ENCODE peak calls at places on chromosome 10, in eight cellular contexts. One of them, this sample, is unnamed.

GRCh38 chr10:9091515-9092093 is 1037.1 kb downstream of the GATA3 start:
- DNase-seq in AG09319: no peak
- DNase-seq in lower lobe of right lung: no peak
- DNase-seq in BJ: no peak
- DNase-seq in fibroblast of the aortic adventitia: no peak
- DNase-seq in caudate nucleus: no peak
- DNase-seq in NCI-H1694 treated with DMSO at 0.1 percent for 48 hours: no peak
- DNase-seq in GM23248: no peak
- DNase-seq in this sample: no peak

GRCh38 chr10:6164271-6165095 is 38.2 kb upstream of the PFKFB3 start:
- DNase-seq in AG09319: no peak
- DNase-seq in lower lobe of right lung: no peak
- DNase-seq in BJ: no peak
- DNase-seq in fibroblast of the aortic adventitia: no peak
- DNase-seq in caudate nucleus: no peak
- DNase-seq in NCI-H1694 treated with DMSO at 0.1 percent for 48 hours: no peak
- DNase-seq in GM23248: peak
- DNase-seq in this sample: no peak

GRCh38 chr10:124032982-124033886 is 60.2 kb downstream of the CHST15 start:
- DNase-seq in AG09319: no peak
- DNase-seq in lower lobe of right lung: no peak
- DNase-seq in BJ: no peak
- DNase-seq in fibroblast of the aortic adventitia: peak
- DNase-seq in caudate nucleus: no peak
- DNase-seq in NCI-H1694 treated with DMSO at 0.1 percent for 48 hours: no peak
- DNase-seq in GM23248: peak
- DNase-seq in this sample: no peak

GRCh38 chr10:108789911-108790310 is 1133.4 kb downstream of the XPNPEP1 start:
- DNase-seq in AG09319: no peak
- DNase-seq in lower lobe of right lung: no peak
- DNase-seq in BJ: no peak
- DNase-seq in fibroblast of the aortic adventitia: peak
- DNase-seq in caudate nucleus: no peak
- DNase-seq in NCI-H1694 treated with DMSO at 0.1 percent for 48 hours: no peak
- DNase-seq in GM23248: peak
- DNase-seq in this sample: no peak

GRCh38 chr10:21355591-21356011 is 169.9 kb downstream of the SKIDA1 start:
- DNase-seq in AG09319: no peak
- DNase-seq in lower lobe of right lung: no peak
- DNase-seq in BJ: no peak
- DNase-seq in fibroblast of the aortic adventitia: peak
- DNase-seq in caudate nucleus: no peak
- DNase-seq in NCI-H1694 treated with DMSO at 0.1 percent for 48 hours: no peak
- DNase-seq in GM23248: peak
- DNase-seq in this sample: no peak

GRCh38 chr10:25178411-25178810 is 3.6 kb downstream of the GPR158 start:
- DNase-seq in AG09319: no peak
- DNase-seq in lower lobe of right lung: no peak
- DNase-seq in BJ: no peak
- DNase-seq in fibroblast of the aortic adventitia: no peak
- DNase-seq in caudate nucleus: no peak
- DNase-seq in NCI-H1694 treated with DMSO at 0.1 percent for 48 hours: no peak
- DNase-seq in GM23248: no peak
- DNase-seq in this sample: no peak

GRCh38 chr10:100837300-100837699 is 75.5 kb upstream of the SLF2 start:
- DNase-seq in AG09319: no peak
- DNase-seq in lower lobe of right lung: no peak
- DNase-seq in BJ: no peak
- DNase-seq in fibroblast of the aortic adventitia: no peak
- DNase-seq in caudate nucleus: no peak
- DNase-seq in NCI-H1694 treated with DMSO at 0.1 percent for 48 hours: no peak
- DNase-seq in GM23248: no peak
- DNase-seq in this sample: no peak

GRCh38 chr10:26486304-26486703 is 48.2 kb downstream of the APBB1IP start:
- DNase-seq in AG09319: peak
- DNase-seq in lower lobe of right lung: no peak
- DNase-seq in BJ: peak
- DNase-seq in fibroblast of the aortic adventitia: peak
- DNase-seq in caudate nucleus: no peak
- DNase-seq in NCI-H1694 treated with DMSO at 0.1 percent for 48 hours: no peak
- DNase-seq in GM23248: peak
- DNase-seq in this sample: no peak

GRCh38 chr10:86195521-86195920 is 171.1 kb downstream of the GRID1 start:
- DNase-seq in AG09319: no peak
- DNase-seq in lower lobe of right lung: no peak
- DNase-seq in BJ: no peak
- DNase-seq in fibroblast of the aortic adventitia: no peak
- DNase-seq in caudate nucleus: no peak
- DNase-seq in NCI-H1694 treated with DMSO at 0.1 percent for 48 hours: no peak
- DNase-seq in GM23248: no peak
- DNase-seq in this sample: peak

GRCh38 chr10:77012811-77013500 is 624.7 kb downstream of the KCNMA1 start:
- DNase-seq in AG09319: no peak
- DNase-seq in lower lobe of right lung: no peak
- DNase-seq in BJ: no peak
- DNase-seq in fibroblast of the aortic adventitia: peak
- DNase-seq in caudate nucleus: no peak
- DNase-seq in NCI-H1694 treated with DMSO at 0.1 percent for 48 hours: no peak
- DNase-seq in GM23248: no peak
- DNase-seq in this sample: no peak

GRCh38 chr10:31745612-31746376 is 182.8 kb downstream of the ARHGAP12 start:
- DNase-seq in AG09319: peak
- DNase-seq in lower lobe of right lung: no peak
- DNase-seq in BJ: peak
- DNase-seq in fibroblast of the aortic adventitia: peak
- DNase-seq in caudate nucleus: no peak
- DNase-seq in NCI-H1694 treated with DMSO at 0.1 percent for 48 hours: no peak
- DNase-seq in GM23248: peak
- DNase-seq in this sample: no peak

GRCh38 chr10:112678581-112678980 is 231.6 kb downstream of the VTI1A start:
- DNase-seq in AG09319: no peak
- DNase-seq in lower lobe of right lung: no peak
- DNase-seq in BJ: no peak
- DNase-seq in fibroblast of the aortic adventitia: no peak
- DNase-seq in caudate nucleus: no peak
- DNase-seq in NCI-H1694 treated with DMSO at 0.1 percent for 48 hours: no peak
- DNase-seq in GM23248: no peak
- DNase-seq in this sample: no peak

GRCh38 chr10:8058274-8059111 is 4.0 kb downstream of the GATA3 start:
- DNase-seq in AG09319: no peak
- DNase-seq in lower lobe of right lung: no peak
- DNase-seq in BJ: no peak
- DNase-seq in fibroblast of the aortic adventitia: no peak
- DNase-seq in caudate nucleus: no peak
- DNase-seq in NCI-H1694 treated with DMSO at 0.1 percent for 48 hours: no peak
- DNase-seq in GM23248: no peak
- DNase-seq in this sample: no peak

This sample was measured in COR-L47.